ENCODE peak calls at places on chromosomes 6 and 20, in seven cellular contexts. I is spleen, X is tibial nerve, Z is esophagus squamous epithelium, B is stomach, W is vagina, R is A549. J is an unnamed sample.

GRCh38 chr6:41768545-41769308 is 11.0 kb downstream of the FRS3 start:
- DNase-seq in I (no peak), X (no peak), Z (no peak), B (peak; percentile 73), W (no peak), R (no peak), J (no peak)

GRCh38 chr6:37354526-37355384 is 972 bp downstream of the RNF8 start:
- DNase-seq in I (peak; percentile 80), X (no peak), Z (no peak), B (peak; percentile 36), W (no peak), R (peak; percentile 25), J (peak; percentile 37)

GRCh38 chr6:41683460-41684310 is 45.4 kb downstream of the MDFI start:
- DNase-seq in I (peak; percentile 97), X (peak; percentile 69), Z (no peak), B (peak; percentile 85), W (no peak), R (peak; percentile 65), J (peak; percentile 82)

GRCh38 chr6:112743343-112743742 is 396.2 kb downstream of the RFPL4B start:
- DNase-seq in I (no peak), X (no peak), Z (no peak), B (no peak), W (no peak), R (no peak), J (no peak)

GRCh38 chr6:2110504-2110903 is 134.9 kb downstream of the GMDS start:
- DNase-seq in I (no peak), X (no peak), Z (no peak), B (no peak), W (no peak), R (no peak), J (no peak)

GRCh38 chr6:47014401-47014800 is 27.7 kb downstream of the ADGRF1 start:
- DNase-seq in I (no peak), X (no peak), Z (no peak), B (no peak), W (no peak), R (no peak), J (no peak)

GRCh38 chr6:26554669-26555504 is 16.7 kb downstream of the HMGN4 start:
- DNase-seq in I (no peak), X (no peak), Z (no peak), B (no peak), W (no peak), R (no peak), J (no peak)

GRCh38 chr20:41657655-41658054 is 39.5 kb upstream of the CHD6 start:
- DNase-seq in I (no peak), X (no peak), Z (no peak), B (no peak), W (no peak), R (no peak), J (no peak)

GRCh38 chr6:7727150-7727950 is 1.5 kb downstream of the BMP6 start:
- DNase-seq in I (peak; percentile 77), X (no peak), Z (no peak), B (no peak), W (no peak), R (peak; percentile 26), J (no peak)

GRCh38 chr6:134352786-134353480 is 35.0 kb upstream of the SGK1 start:
- DNase-seq in I (no peak), X (no peak), Z (no peak), B (no peak), W (no peak), R (no peak), J (no peak)

GRCh38 chr20:50729925-50730764 is 1.2 kb upstream of the PARD6B start:
- DNase-seq in I (peak; percentile 72), X (no peak), Z (no peak), B (no peak), W (peak; percentile 88), R (no peak), J (no peak)

GRCh38 chr6:26122402-26122792 is 35.2 kb downstream of the HFE start:
- DNase-seq in I (no peak), X (no peak), Z (no peak), B (no peak), W (no peak), R (no peak), J (no peak)

GRCh38 chr6:125906158-125906998 is 50.2 kb upstream of the HINT3 start:
- DNase-seq in I (no peak), X (peak; percentile 26), Z (no peak), B (peak; percentile 46), W (no peak), R (peak; percentile 25), J (no peak)

GRCh38 chr20:60510356-60510755 is 552.1 kb downstream of the CDH26 start:
- DNase-seq in I (no peak), X (no peak), Z (no peak), B (no peak), W (no peak), R (no peak), J (no peak)

GRCh38 chr20:5696011-5696559 is 54.1 kb upstream of the SHLD1 start:
- DNase-seq in I (no peak), X (no peak), Z (no peak), B (peak; percentile 28), W (no peak), R (peak; percentile 52), J (peak; percentile 89)

GRCh38 chr6:6610031-6610591 is 21.6 kb downstream of the LY86 start:
- DNase-seq in I (peak; percentile 89), X (no peak), Z (no peak), B (no peak), W (no peak), R (no peak), J (no peak)

GRCh38 chr6:30881987-30882763 is 2.1 kb upstream of the DDR1 start:
- DNase-seq in I (no peak), X (no peak), Z (no peak), B (no peak), W (no peak), R (no peak), J (no peak)

GRCh38 chr6:7580927-7581618 is 8.9 kb upstream of the SNRNP48 start:
- DNase-seq in I (no peak), X (no peak), Z (no peak), B (no peak), W (no peak), R (peak; percentile 5), J (no peak)

GRCh38 chr20:21505161-21505809 is 8.6 kb downstream of the NKX2-2 start:
- DNase-seq in I (peak; percentile 91), X (peak; percentile 73), Z (no peak), B (peak; percentile 78), W (no peak), R (peak; percentile 83), J (peak; percentile 83)
- TF ChIP-seq POLR2A in I (no peak), X (no peak), Z (no peak), B (no peak), W (no peak), R (no peak), J (no peak)

GRCh38 chr6:120557554-120557953 is 776.7 kb downstream of the TBC1D32 start:
- DNase-seq in I (no peak), X (no peak), Z (no peak), B (no peak), W (no peak), R (no peak), J (no peak)
- H3K27ac ChIP-seq in I (no peak overlapping the region), X (no peak overlapping the region), Z (no peak overlapping the region), B (no peak overlapping the region), W (no peak overlapping the region), R (no peak overlapping the region), J (no peak overlapping the region)

DNA sequence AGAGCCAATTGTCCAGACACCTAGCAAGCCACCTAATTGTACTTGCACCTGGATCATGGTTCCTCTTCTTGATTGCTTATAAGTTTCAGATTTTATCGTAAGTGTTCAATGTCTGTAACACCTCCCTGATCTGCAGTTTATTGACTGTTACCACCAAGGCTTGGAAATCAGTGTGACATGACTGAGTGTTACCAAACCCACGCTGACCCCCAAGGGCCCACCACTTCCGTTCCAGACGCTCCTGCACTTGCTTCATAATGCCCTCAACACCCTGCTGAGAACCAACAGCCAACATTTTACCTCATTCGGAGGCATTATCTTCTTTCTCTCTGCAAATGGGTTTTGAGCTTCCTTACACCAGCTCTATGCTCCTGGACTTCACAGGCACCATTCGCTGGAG is 6.3 kb downstream of the CCR6 start:
- DNase-seq in I (no peak), X (no peak), Z (no peak), B (no peak), W (no peak), R (no peak), J (no peak)
- H3K4me3 ChIP-seq in I (no peak overlapping the region), X (no peak overlapping the region), Z (no peak overlapping the region), B (no peak overlapping the region), W (no peak overlapping the region), R (no peak overlapping the region), J (no peak overlapping the region)

DNA sequence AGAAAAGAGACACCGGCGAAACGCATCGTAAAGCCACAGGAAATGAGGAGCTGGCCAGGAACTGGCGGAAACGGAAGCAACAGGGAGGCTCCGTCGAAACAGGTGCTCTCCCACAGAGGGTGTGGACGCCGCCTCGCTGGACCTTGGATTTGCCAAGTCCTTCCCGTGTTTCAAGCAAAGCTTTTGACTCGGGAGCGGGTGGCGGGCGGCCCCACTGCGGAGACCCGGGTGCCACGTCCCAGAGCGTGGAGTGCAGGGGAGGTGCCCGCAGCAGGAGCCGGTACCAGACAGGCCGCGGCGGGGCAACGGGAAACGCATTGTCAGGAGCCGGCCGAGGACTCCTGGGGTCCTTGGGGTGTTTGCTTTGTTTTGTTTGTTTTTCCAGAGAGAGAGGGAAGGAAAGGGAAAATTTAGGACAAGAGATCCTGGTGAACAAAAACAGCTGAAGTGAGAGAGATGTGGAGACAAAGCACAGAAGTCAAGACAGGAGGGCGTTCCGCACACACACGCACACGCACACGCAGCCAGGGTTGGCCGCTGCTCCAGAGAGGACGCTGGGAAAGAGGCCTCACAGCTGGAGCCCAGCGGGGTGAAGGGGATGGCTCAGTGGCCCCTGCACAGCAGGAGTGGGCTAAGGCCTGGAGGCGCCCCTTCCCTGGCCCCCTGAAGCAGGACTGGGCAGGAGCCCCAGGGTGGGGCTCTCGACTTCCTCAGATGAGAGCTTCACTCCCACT is 50.9 kb upstream of the CHRNA4 start:
- DNase-seq in I (no peak), X (no peak), Z (no peak), B (no peak), W (no peak), R (no peak), J (no peak)
- TF ChIP-seq POLR2A in I (no peak), X (no peak), Z (no peak), B (no peak), W (no peak), R (no peak), J (no peak)

J was measured in right lobe of liver.